ENCODE peak calls at places on chromosome 14, in five cellular contexts. One of them, this sample, is unnamed.

GRCh38 chr14:65210118-65210826 is 108.0 kb upstream of the MAX start:
- DNase-seq in K562: no peak
- DNase-seq in GM12878: peak; percentile 71
- DNase-seq in HepG2: no peak
- DNase-seq in H1: no peak
- DNase-seq in this sample: no peak

GRCh38 chr14:57512221-57512620 is 18.6 kb upstream of the CCDC198 start:
- DNase-seq in GM12878: no peak
- DNase-seq in K562: no peak
- DNase-seq in H1: no peak
- DNase-seq in HepG2: no peak
- DNase-seq in this sample: no peak

GRCh38 chr14:22484638-22485037 is 104.4 kb downstream of the DAD1 start:
- DNase-seq in GM12878: no peak
- DNase-seq in HepG2: no peak
- DNase-seq in K562: no peak
- DNase-seq in H1: no peak
- DNase-seq in this sample: no peak

GRCh38 chr14:71336488-71337192 is 429.4 kb downstream of the PCNX1 start:
- DNase-seq in GM12878: no peak
- DNase-seq in H1: no peak
- DNase-seq in K562: no peak
- DNase-seq in HepG2: peak; percentile 78
- DNase-seq in this sample: no peak

GRCh38 chr14:88729159-88729558 is 63.6 kb downstream of the EML5 start:
- DNase-seq in GM12878: no peak
- DNase-seq in H1: no peak
- DNase-seq in K562: no peak
- DNase-seq in HepG2: no peak
- DNase-seq in this sample: peak; percentile 13

GRCh38 chr14:68506021-68506644 is 286.7 kb downstream of the ZFP36L1 start:
- DNase-seq in K562: no peak
- DNase-seq in GM12878: no peak
- DNase-seq in HepG2: no peak
- DNase-seq in H1: no peak
- DNase-seq in this sample: no peak

GRCh38 chr14:67652189-67652588 is 22.2 kb downstream of the VTI1B start:
- DNase-seq in GM12878: no peak
- DNase-seq in H1: no peak
- DNase-seq in K562: no peak
- DNase-seq in HepG2: no peak
- DNase-seq in this sample: no peak

GRCh38 chr14:83133986-83134664 is 1600.5 kb upstream of the SEL1L start:
- DNase-seq in H1: no peak
- DNase-seq in GM12878: no peak
- DNase-seq in K562: no peak
- DNase-seq in HepG2: no peak
- DNase-seq in this sample: no peak

GRCh38 chr14:34111933-34112332 is 161.1 kb upstream of the EGLN3 start:
- DNase-seq in GM12878: no peak
- DNase-seq in K562: no peak
- DNase-seq in HepG2: no peak
- DNase-seq in H1: no peak
- DNase-seq in this sample: peak; percentile 12

GRCh38 chr14:64701660-64702059 is 2.6 kb upstream of the PLEKHG3 start:
- DNase-seq in H1: no peak
- DNase-seq in HepG2: no peak
- DNase-seq in GM12878: no peak
- DNase-seq in K562: no peak
- DNase-seq in this sample: no peak

GRCh38 chr14:39739796-39740195 is 307.6 kb upstream of the FBXO33 start:
- DNase-seq in K562: no peak
- DNase-seq in HepG2: no peak
- DNase-seq in GM12878: no peak
- DNase-seq in H1: no peak
- DNase-seq in this sample: no peak

GRCh38 chr14:94217116-94217515 is 43.0 kb downstream of the PPP4R4 start:
- DNase-seq in K562: no peak
- DNase-seq in HepG2: no peak
- DNase-seq in H1: no peak
- DNase-seq in GM12878: no peak
- DNase-seq in this sample: no peak

GRCh38 chr14:34649344-34649743 is 19.4 kb upstream of the SNX6 start:
- DNase-seq in GM12878: no peak
- DNase-seq in HepG2: no peak
- DNase-seq in K562: peak; percentile 11
- DNase-seq in H1: no peak
- DNase-seq in this sample: no peak

GRCh38 chr14:37469650-37470049 is 125.4 kb downstream of the FOXA1 start:
- DNase-seq in HepG2: no peak
- DNase-seq in K562: no peak
- DNase-seq in H1: no peak
- DNase-seq in GM12878: no peak
- DNase-seq in this sample: no peak

GRCh38 chr14:106883218-106883692 is 1356.9 kb downstream of the TMEM121 start:
- DNase-seq in H1: peak; percentile 56
- DNase-seq in K562: peak; percentile 21
- DNase-seq in HepG2: peak; percentile 39
- DNase-seq in GM12878: no peak
- DNase-seq in this sample: peak; percentile 75

GRCh38 chr14:90443161-90444076 is 46.6 kb downstream of the CALM1 start:
- DNase-seq in K562: no peak
- DNase-seq in H1: no peak
- DNase-seq in GM12878: no peak
- DNase-seq in HepG2: no peak
- DNase-seq in this sample: no peak

GRCh38 chr14:100429537-100429936 is 106.4 kb downstream of the SLC25A47 start:
- DNase-seq in HepG2: peak; percentile 88
- DNase-seq in K562: no peak
- DNase-seq in GM12878: no peak
- DNase-seq in H1: no peak
- DNase-seq in this sample: no peak

GRCh38 chr14:26403760-26404159 is 194.1 kb downstream of the NOVA1 start:
- DNase-seq in K562: no peak
- DNase-seq in HepG2: no peak
- DNase-seq in GM12878: no peak
- DNase-seq in H1: no peak
- DNase-seq in this sample: no peak

GRCh38 chr14:72560331-72560730 is 333.6 kb downstream of the DPF3 start:
- DNase-seq in K562: no peak
- DNase-seq in HepG2: no peak
- DNase-seq in GM12878: no peak
- DNase-seq in H1: no peak
- DNase-seq in this sample: no peak

GRCh38 chr14:60232185-60232584 is 16.8 kb upstream of the PPM1A start:
- DNase-seq in GM12878: no peak
- DNase-seq in HepG2: no peak
- DNase-seq in H1: no peak
- DNase-seq in K562: no peak
- DNase-seq in this sample: no peak

GRCh38 chr14:24734917-24735500 is 101.0 kb upstream of the GZMB start:
- DNase-seq in H1: no peak
- DNase-seq in HepG2: peak; percentile 86
- DNase-seq in GM12878: no peak
- DNase-seq in K562: peak; percentile 34
- DNase-seq in this sample: peak; percentile 7

GRCh38 chr14:31886161-31886835 is 190.8 kb upstream of the ARHGAP5 start:
- DNase-seq in H1: no peak
- DNase-seq in HepG2: no peak
- DNase-seq in K562: no peak
- DNase-seq in GM12878: no peak
- DNase-seq in this sample: no peak

GRCh38 chr14:44634692-44635091 is 127.6 kb upstream of the FSCB start:
- DNase-seq in H1: no peak
- DNase-seq in HepG2: no peak
- DNase-seq in K562: no peak
- DNase-seq in GM12878: no peak
- DNase-seq in this sample: no peak

GRCh38 chr14:90491221-90491867 is 94.5 kb downstream of the CALM1 start:
- DNase-seq in K562: peak; percentile 13
- DNase-seq in HepG2: no peak
- DNase-seq in H1: peak; percentile 39
- DNase-seq in GM12878: no peak
- DNase-seq in this sample: no peak

GRCh38 chr14:54652188-54652889 is 85.4 kb downstream of the SAMD4A start:
- DNase-seq in H1: no peak
- DNase-seq in GM12878: no peak
- DNase-seq in HepG2: peak; percentile 91
- DNase-seq in K562: no peak
- DNase-seq in this sample: peak; percentile 91

GRCh38 chr14:73242274-73242960 is 5.1 kb downstream of the PAPLN start:
- DNase-seq in H1: no peak
- DNase-seq in GM12878: peak; percentile 42
- DNase-seq in HepG2: no peak
- DNase-seq in K562: no peak
- DNase-seq in this sample: no peak

GRCh38 chr14:37571391-37571790 is 23.7 kb downstream of the FOXA1 start:
- DNase-seq in GM12878: no peak
- DNase-seq in K562: no peak
- DNase-seq in H1: no peak
- DNase-seq in HepG2: no peak
- DNase-seq in this sample: no peak

GRCh38 chr14:21024668-21025373 is at the start of gene NDRG2:
- DNase-seq in K562: peak; percentile 92
- DNase-seq in H1: peak; percentile 91
- DNase-seq in HepG2: peak; percentile 84
- DNase-seq in GM12878: no peak
- DNase-seq in this sample: peak; percentile 49

GRCh38 chr14:55968741-55969140 is 149.5 kb upstream of the PELI2 start:
- DNase-seq in K562: no peak
- DNase-seq in H1: no peak
- DNase-seq in GM12878: no peak
- DNase-seq in HepG2: no peak
- DNase-seq in this sample: no peak

GRCh38 chr14:67964391-67964812 is 144.8 kb downstream of the RAD51B start:
- DNase-seq in HepG2: no peak
- DNase-seq in H1: no peak
- DNase-seq in GM12878: no peak
- DNase-seq in K562: no peak
- DNase-seq in this sample: peak; percentile 40

GRCh38 chr14:55249423-55249822 is 21.8 kb upstream of the FBXO34 start:
- DNase-seq in H1: no peak
- DNase-seq in GM12878: no peak
- DNase-seq in HepG2: no peak
- DNase-seq in K562: no peak
- DNase-seq in this sample: no peak

GRCh38 chr14:49549881-49550280 is 36.3 kb downstream of the RPS29 start:
- DNase-seq in HepG2: no peak
- DNase-seq in H1: peak; percentile 67
- DNase-seq in K562: no peak
- DNase-seq in GM12878: no peak
- DNase-seq in this sample: peak; percentile 19

GRCh38 chr14:74126315-74126714 is 41.6 kb downstream of the LIN52 start:
- DNase-seq in GM12878: no peak
- DNase-seq in HepG2: no peak
- DNase-seq in K562: no peak
- DNase-seq in H1: no peak
- DNase-seq in this sample: no peak

GRCh38 chr14:68173227-68173972 is 353.8 kb downstream of the RAD51B start:
- DNase-seq in HepG2: no peak
- DNase-seq in K562: no peak
- DNase-seq in H1: no peak
- DNase-seq in GM12878: no peak
- DNase-seq in this sample: no peak

GRCh38 chr14:61780125-61780524 is 17.9 kb downstream of the SNAPC1 start:
- DNase-seq in HepG2: no peak
- DNase-seq in H1: no peak
- DNase-seq in GM12878: no peak
- DNase-seq in K562: no peak
- DNase-seq in this sample: no peak

GRCh38 chr14:95548328-95548929 is 13.6 kb downstream of the GLRX5 start:
- DNase-seq in H1: no peak
- DNase-seq in HepG2: peak; percentile 53
- DNase-seq in K562: no peak
- DNase-seq in GM12878: no peak
- DNase-seq in this sample: no peak

GRCh38 chr14:95547626-95548327 is 12.9 kb downstream of the GLRX5 start:
- DNase-seq in K562: no peak
- DNase-seq in GM12878: no peak
- DNase-seq in HepG2: peak; percentile 92
- DNase-seq in H1: no peak
- DNase-seq in this sample: no peak

GRCh38 chr14:95547272-95547625 is 12.4 kb downstream of the GLRX5 start:
- DNase-seq in HepG2: no peak
- DNase-seq in K562: no peak
- DNase-seq in GM12878: no peak
- DNase-seq in H1: no peak
- DNase-seq in this sample: no peak

GRCh38 chr14:95544588-95544987 is 9.7 kb downstream of the GLRX5 start:
- DNase-seq in GM12878: no peak
- DNase-seq in K562: peak; percentile 71
- DNase-seq in H1: no peak
- DNase-seq in HepG2: no peak
- DNase-seq in this sample: no peak

GRCh38 chr14:95545769-95546168 is 10.9 kb downstream of the GLRX5 start:
- DNase-seq in K562: no peak
- DNase-seq in HepG2: no peak
- DNase-seq in H1: no peak
- DNase-seq in GM12878: no peak
- DNase-seq in this sample: peak; percentile 58
- TF ChIP-seq HDAC2 in K562: no peak
- TF ChIP-seq HDAC2 in HepG2: no peak
- TF ChIP-seq HDAC2 in H1: no peak
- TF ChIP-seq HDAC2 in GM12878: no peak
- TF ChIP-seq HDAC2 in this sample: no peak

DNA sequence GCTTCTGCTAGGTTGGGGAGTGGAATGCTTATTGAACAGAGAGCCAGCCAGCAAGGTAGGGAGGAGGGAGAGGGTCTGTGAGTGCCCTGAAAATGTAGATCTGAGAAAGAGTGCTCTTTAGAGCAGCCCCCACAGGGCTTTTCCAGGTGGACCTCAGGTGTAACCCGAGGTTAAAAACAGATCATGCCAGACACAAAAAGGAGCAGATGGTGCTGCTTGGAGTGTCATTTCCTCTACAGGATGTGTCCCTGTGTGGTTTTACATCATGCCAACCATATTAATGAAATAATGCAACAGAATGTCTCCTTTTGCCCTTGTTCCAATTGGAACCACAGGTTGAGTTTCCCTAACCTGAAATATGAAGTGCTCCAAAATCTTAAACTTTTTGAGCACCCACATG is 6.4 kb downstream of the SUSD6 start:
- DNase-seq in K562: no peak
- DNase-seq in H1: no peak
- DNase-seq in HepG2: no peak
- DNase-seq in GM12878: no peak
- DNase-seq in this sample: no peak
- H3K27ac ChIP-seq in K562: no peak overlapping the region
- H3K27ac ChIP-seq in H1: no peak overlapping the region
- H3K27ac ChIP-seq in HepG2: no peak overlapping the region
- H3K27ac ChIP-seq in GM12878: peak overlapping the region; percentile 97
- H3K27ac ChIP-seq in this sample: no peak overlapping the region

GRCh38 chr14:105026789-105027563 is 6.1 kb upstream of the CDCA4 start:
- DNase-seq in GM12878: no peak
- DNase-seq in K562: no peak
- DNase-seq in H1: no peak
- DNase-seq in HepG2: no peak
- DNase-seq in this sample: no peak
- TF ChIP-seq HDAC2 in GM12878: no peak
- TF ChIP-seq HDAC2 in K562: no peak
- TF ChIP-seq HDAC2 in H1: no peak
- TF ChIP-seq HDAC2 in HepG2: no peak
- TF ChIP-seq HDAC2 in this sample: no peak

GRCh38 chr14:53126705-53127104 is 26.4 kb downstream of the DDHD1 start:
- DNase-seq in K562: no peak
- DNase-seq in HepG2: no peak
- DNase-seq in GM12878: no peak
- DNase-seq in H1: no peak
- DNase-seq in this sample: no peak
- H3K27ac ChIP-seq in K562: no peak overlapping the region
- H3K27ac ChIP-seq in HepG2: no peak overlapping the region
- H3K27ac ChIP-seq in GM12878: peak overlapping the region; percentile 71
- H3K27ac ChIP-seq in H1: no peak overlapping the region
- H3K27ac ChIP-seq in this sample: no peak overlapping the region